ENCODE peak calls at places on chromosomes 12 and 14, in four cellular contexts. T is GM20000; O is activated naive CD4-positive, alpha-beta T cell; J is cardiac fibroblast. H is an unnamed sample.

GRCh38 chr12:127290251-127290650 is 976.7 kb upstream of the TMEM132C start:
- DNase-seq in J (no peak), T (no peak), O (no peak), H (no peak)

GRCh38 chr14:22829661-22830328 is at the start of gene MRPL52:
- DNase-seq in T (peak; percentile 91), J (peak; percentile 90), O (peak; percentile 61), H (peak; percentile 100)

GRCh38 chr12:81627336-81628189 is 131.6 kb downstream of the PPFIA2 start:
- DNase-seq in O (no peak), T (peak; percentile 7), J (peak; percentile 72), H (peak; percentile 86)

GRCh38 chr14:52052289-52052943 is 16.4 kb downstream of the NID2 start:
- DNase-seq in T (no peak), O (no peak), J (peak; percentile 93), H (no peak)

GRCh38 chr14:68386950-68387779 is 405.7 kb downstream of the ZFP36L1 start:
- DNase-seq in O (no peak), T (no peak), J (peak; percentile 74), H (peak; percentile 15)

GRCh38 chr12:107131832-107132616 is 38.7 kb upstream of the CRY1 start:
- DNase-seq in J (peak; percentile 73), T (peak; percentile 56), O (no peak), H (peak; percentile 84)

GRCh38 chr14:24734917-24735500 is 101.0 kb upstream of the GZMB start:
- DNase-seq in J (peak; percentile 82), O (no peak), T (peak; percentile 32), H (peak; percentile 60)

GRCh38 chr12:3040663-3041544 is 36.3 kb upstream of the TSPAN9 start:
- DNase-seq in T (no peak), J (no peak), O (no peak), H (no peak)

GRCh38 chr12:12505544-12506501 is 56.8 kb downstream of the DUSP16 start:
- DNase-seq in J (peak; percentile 68), O (no peak), T (peak; percentile 76), H (no peak)

GRCh38 chr12:95949801-95950206 is 6.7 kb downstream of the AMDHD1 start:
- DNase-seq in O (no peak), T (no peak), J (no peak), H (no peak)

GRCh38 chr12:131229426-131230339 is 276.0 kb downstream of the ADGRD1 start:
- DNase-seq in T (no peak), O (no peak), J (no peak), H (peak; percentile 40)

GRCh38 chr12:16880864-16881285 is 274.9 kb upstream of the LMO3 start:
- DNase-seq in O (no peak), J (no peak), T (no peak), H (no peak)

GRCh38 chr12:93497456-93497855 is 30.1 kb downstream of the MRPL42 start:
- DNase-seq in T (no peak), O (no peak), J (no peak), H (no peak)

GRCh38 chr14:88481794-88482193 is 73.0 kb downstream of the PTPN21 start:
- DNase-seq in T (no peak), J (no peak), O (no peak), H (no peak)

GRCh38 chr12:85441740-85442139 is 161.7 kb downstream of the ALX1 start:
- DNase-seq in J (peak; percentile 16), T (no peak), O (no peak), H (no peak)

GRCh38 chr12:116458492-116458891 is 100.7 kb upstream of the MAP1LC3B2 start:
- DNase-seq in T (no peak), J (no peak), O (no peak), H (no peak)

GRCh38 chr14:20383636-20384035 is 29.7 kb downstream of the TEP1 start:
- DNase-seq in O (no peak), T (no peak), J (no peak), H (no peak)

GRCh38 chr12:13000935-13001724 is 1.1 kb upstream of the HEBP1 start:
- DNase-seq in J (peak; percentile 68), T (peak; percentile 77), O (no peak), H (peak; percentile 38)

GRCh38 chr14:59330455-59330854 is 134.7 kb downstream of the GPR135 start:
- DNase-seq in T (peak; percentile 29), O (no peak), J (peak; percentile 15), H (no peak)

GRCh38 chr12:93773122-93773871 is 96.1 kb downstream of the CRADD start:
- DNase-seq in O (no peak), J (peak; percentile 64), T (no peak), H (peak; percentile 12)

GRCh38 chr12:42442888-42443287 is 116.9 kb downstream of the PPHLN1 start:
- DNase-seq in T (no peak), J (no peak), O (no peak), H (no peak)

GRCh38 chr12:27123642-27124041 is 41.3 kb upstream of the C12orf71 start:
- DNase-seq in O (no peak), J (peak; percentile 24), T (peak; percentile 23), H (peak; percentile 14)

GRCh38 chr12:123907021-123907420 is 65.6 kb downstream of the CCDC92 start:
- DNase-seq in T (no peak), J (no peak), O (no peak), H (no peak)

GRCh38 chr14:93005838-93006237 is 82.9 kb downstream of the CHGA start:
- DNase-seq in O (no peak), J (no peak), T (no peak), H (no peak)

GRCh38 chr12:6824962-6825381 is 3.2 kb upstream of the P3H3 start:
- DNase-seq in J (peak; percentile 22), T (no peak), O (no peak), H (no peak)

GRCh38 chr14:45610303-45610702 is 357.3 kb upstream of the MIS18BP1 start:
- DNase-seq in J (no peak), T (no peak), O (no peak), H (peak; percentile 3)

GRCh38 chr12:132205271-132206092 is 61.2 kb downstream of the NOC4L start:
- DNase-seq in J (peak; percentile 15), T (peak; percentile 69), O (no peak), H (no peak)

GRCh38 chr14:40694026-40694425 is 912.6 kb upstream of the LRFN5 start:
- DNase-seq in T (no peak), O (no peak), J (no peak), H (no peak)

GRCh38 chr12:12724421-12725085 is 7.4 kb downstream of the CDKN1B start:
- DNase-seq in T (peak; percentile 39), J (no peak), O (no peak), H (peak; percentile 8)

GRCh38 chr14:22174412-22174811 is 414.6 kb downstream of the DAD1 start:
- DNase-seq in T (no peak), J (no peak), O (no peak), H (no peak)

GRCh38 chr12:77131977-77132490 is 66.7 kb upstream of the E2F7 start:
- DNase-seq in O (no peak), J (no peak), T (no peak), H (peak; percentile 48)

GRCh38 chr12:96824838-96825236 is 82.2 kb upstream of the NEDD1 start:
- DNase-seq in J (no peak), T (no peak), O (no peak), H (no peak)

GRCh38 chr12:71710276-71711125 is 24.6 kb downstream of the TMEM19 start:
- DNase-seq in T (no peak), O (no peak), J (peak; percentile 60), H (peak; percentile 2)

GRCh38 chr14:64915797-64916196 is 1.5 kb downstream of the CHURC1 start:
- DNase-seq in J (no peak), T (no peak), O (no peak), H (no peak)

GRCh38 chr12:131065279-131065678 is 111.6 kb downstream of the ADGRD1 start:
- DNase-seq in T (no peak), O (no peak), J (no peak), H (no peak)

GRCh38 chr14:99729991-99730875 is 46.1 kb downstream of the CYP46A1 start:
- DNase-seq in J (peak; percentile 42), O (peak; percentile 15), T (peak; percentile 93), H (peak; percentile 56)